ENCODE peak calls at places on chromosome 3, in five cellular contexts. V is neuronal stem cell, D is mesenchymal stem cell, U is H1, Z is trophoblast cell. Y is an unnamed sample.

GRCh38 chr3:10217359-10217758 is 30.9 kb upstream of the TATDN2 start:
- DNase-seq in V (no peak), D (no peak), U (no peak), Z (no peak), Y (no peak)

GRCh38 chr3:74423867-74424266 is 190.6 kb downstream of the CNTN3 start:
- DNase-seq in V (no peak), D (no peak), U (no peak), Z (no peak), Y (no peak)

GRCh38 chr3:98787181-98787580 is 24.0 kb downstream of the ST3GAL6 start:
- DNase-seq in V (no peak), D (no peak), U (no peak), Z (no peak), Y (no peak)

GRCh38 chr3:108554913-108555571 is 34.2 kb downstream of the CIP2A start:
- DNase-seq in V (no peak), D (no peak), U (no peak), Z (peak), Y (no peak)

GRCh38 chr3:156681003-156681402 is 6.6 kb downstream of the TIPARP start:
- DNase-seq in V (peak), D (peak), U (no peak), Z (peak), Y (peak)

GRCh38 chr3:31226331-31226730 is 306.4 kb upstream of the STT3B start:
- DNase-seq in V (no peak), D (no peak), U (no peak), Z (no peak), Y (no peak)

GRCh38 chr3:160312014-160312624 is 86.9 kb downstream of the C3orf80 start:
- DNase-seq in V (no peak), D (no peak), U (no peak), Z (no peak), Y (no peak)

GRCh38 chr3:162865466-162865865 is 1368.9 kb downstream of the OTOL1 start:
- DNase-seq in V (no peak), D (no peak), U (no peak), Z (no peak), Y (no peak)

GRCh38 chr3:122921791-122922651 is 105.5 kb downstream of the SEMA5B start:
- DNase-seq in V (peak), D (no peak), U (no peak), Z (peak), Y (peak)

GRCh38 chr3:24254649-24255048 is 240.0 kb downstream of the THRB start:
- DNase-seq in V (no peak), D (peak), U (no peak), Z (peak), Y (no peak)

GRCh38 chr3:46440531-46441294 is 24.0 kb downstream of the LTF start:
- DNase-seq in V (no peak), D (no peak), U (no peak), Z (peak), Y (no peak)

GRCh38 chr3:143824675-143825074 is 23.6 kb downstream of the SLC9A9 start:
- DNase-seq in V (no peak), D (no peak), U (no peak), Z (no peak), Y (no peak)

GRCh38 chr3:158845748-158846350 is 44.0 kb downstream of the MFSD1 start:
- DNase-seq in V (peak), D (peak), U (peak), Z (peak), Y (no peak)

GRCh38 chr3:138180375-138181029 is 5.8 kb upstream of the DBR1 start:
- DNase-seq in V (no peak), D (peak), U (no peak), Z (peak), Y (no peak)

GRCh38 chr3:69831737-69832136 is 92.5 kb downstream of the MITF start:
- DNase-seq in V (no peak), D (no peak), U (no peak), Z (no peak), Y (no peak)

GRCh38 chr3:13325092-13325491 is 95.0 kb downstream of the NUP210 start:
- DNase-seq in V (no peak), D (no peak), U (no peak), Z (no peak), Y (no peak)

GRCh38 chr3:191985691-191986090 is 524.7 kb downstream of the PYDC2 start:
- DNase-seq in V (no peak), D (no peak), U (no peak), Z (peak), Y (no peak)

GRCh38 chr3:173567997-173568396 is 170.5 kb downstream of the NLGN1 start:
- DNase-seq in V (no peak), D (no peak), U (no peak), Z (no peak), Y (no peak)
- H2BK12ac ChIP-seq in V (no peak), D (no peak), U (no peak), Z (no peak), Y (no peak)

DNA sequence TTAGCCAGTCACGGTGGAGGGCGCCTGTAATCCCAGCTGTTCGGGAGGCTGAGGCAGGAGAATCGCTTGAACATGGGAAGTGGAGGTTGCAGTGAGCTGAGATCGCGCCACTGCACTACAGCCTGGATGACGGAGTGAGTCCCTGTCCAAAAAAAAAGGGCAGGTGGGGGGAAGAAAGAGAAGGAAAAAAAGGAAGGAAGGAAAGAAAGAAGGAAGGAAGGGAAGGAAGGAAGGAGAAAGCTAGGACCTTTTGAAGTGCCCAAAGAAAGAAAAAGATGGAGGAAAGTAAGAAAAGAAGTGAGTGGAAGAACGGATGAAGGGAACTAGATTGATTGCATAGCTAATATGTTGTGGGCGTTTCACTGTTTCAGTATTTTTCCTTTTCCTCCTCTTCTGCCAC is 41.9 kb downstream of the BHLHE40 start:
- DNase-seq in V (no peak), D (no peak), U (no peak), Z (no peak), Y (no peak)
- H3K14ac ChIP-seq in V (no peak), D (no peak), U (no peak), Z (peak), Y (no peak)

GRCh38 chr3:173065543-173065970 is 75.5 kb downstream of the SPATA16 start:
- DNase-seq in V (no peak), D (peak), U (peak), Z (no peak), Y (no peak)

GRCh38 chr3:173064631-173065030 is 76.4 kb downstream of the SPATA16 start:
- DNase-seq in V (no peak), D (no peak), U (no peak), Z (no peak), Y (no peak)

DNA sequence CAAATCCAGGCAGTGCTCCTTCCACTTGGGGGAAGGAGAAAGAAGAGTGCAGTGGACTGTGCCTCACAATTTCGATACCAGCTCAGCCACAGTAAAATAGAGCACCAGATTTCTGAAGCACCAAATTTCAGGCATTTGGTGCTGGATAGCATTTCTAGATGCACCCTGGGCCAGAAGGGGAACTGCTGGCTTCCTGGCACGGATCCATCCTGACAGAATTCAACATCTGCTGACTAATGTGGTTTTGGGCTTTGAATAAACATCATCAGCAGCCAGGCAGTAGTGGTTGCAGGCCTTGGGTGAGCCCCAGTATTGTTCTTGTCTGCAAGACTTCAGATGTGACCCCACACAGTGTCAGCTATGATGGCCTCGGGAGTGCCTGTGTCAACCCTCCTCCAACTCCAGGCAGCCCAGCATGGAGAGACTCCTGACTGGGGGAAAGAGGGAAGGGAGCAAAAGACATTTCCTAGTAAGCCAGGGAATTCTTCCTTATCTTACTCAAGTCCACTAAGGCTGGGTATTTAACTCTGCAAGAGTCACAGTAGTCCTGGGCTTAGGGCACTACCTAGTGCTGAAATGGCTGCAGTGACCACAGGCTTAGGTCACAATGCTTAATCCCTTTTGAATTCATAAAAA is 74.9 kb downstream of the SPATA16 start:
- DNase-seq in V (no peak), D (peak), U (no peak), Z (no peak), Y (no peak)
- H2BK12ac ChIP-seq in V (no peak), D (no peak), U (no peak), Z (no peak), Y (no peak)

GRCh38 chr3:170750478-170750830 is 119.5 kb downstream of the RPL22L1 start:
- DNase-seq in V (no peak), D (no peak), U (no peak), Z (no peak), Y (no peak)
- H3K14ac ChIP-seq in V (no peak), D (no peak), U (no peak), Z (no peak), Y (no peak)

GRCh38 chr3:129917423-129918007 is 24.0 kb upstream of the TMCC1 start:
- DNase-seq in V (no peak), D (no peak), U (no peak), Z (no peak), Y (no peak)

GRCh38 chr3:129908417-129908816 is 14.9 kb upstream of the TMCC1 start:
- DNase-seq in V (no peak), D (no peak), U (no peak), Z (peak), Y (no peak)

GRCh38 chr3:129911261-129911861 is 17.9 kb upstream of the TMCC1 start:
- DNase-seq in V (no peak), D (no peak), U (no peak), Z (peak), Y (no peak)

GRCh38 chr3:129918461-129918860 is 24.9 kb upstream of the TMCC1 start:
- DNase-seq in V (no peak), D (no peak), U (no peak), Z (no peak), Y (no peak)

GRCh38 chr3:129913618-129914017 is 20.1 kb upstream of the TMCC1 start:
- DNase-seq in V (no peak), D (no peak), U (no peak), Z (no peak), Y (no peak)
- H2BK12ac ChIP-seq in V (no peak), D (no peak), U (no peak), Z (no peak), Y (no peak)

DNA sequence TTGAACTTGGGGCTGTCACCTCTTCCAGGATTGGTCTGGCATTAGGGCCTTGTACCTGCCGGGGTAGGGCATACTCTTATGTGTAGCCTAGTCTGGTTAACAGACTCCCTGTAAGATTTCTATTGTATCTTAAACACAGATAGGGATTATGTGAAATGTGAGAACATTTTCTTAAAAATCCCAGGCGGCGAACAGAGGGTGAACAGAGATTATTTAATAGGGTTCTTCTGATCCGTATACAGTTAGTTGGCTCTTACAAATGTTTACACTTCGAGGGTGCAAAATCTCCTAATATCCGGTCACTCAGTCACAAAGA is 791 bp downstream of the PLCL2 start:
- DNase-seq in V (no peak), D (no peak), U (no peak), Z (no peak), Y (no peak)
- H3K14ac ChIP-seq in V (no peak), D (no peak), U (no peak), Z (no peak), Y (no peak)

GRCh38 chr3:167772992-167773391 is 37.5 kb downstream of the SERPINI1 start:
- DNase-seq in V (no peak), D (no peak), U (no peak), Z (no peak), Y (no peak)
- H2BK12ac ChIP-seq in V (no peak), D (no peak), U (no peak), Z (no peak), Y (no peak)

Y was measured in H9.